ENCODE peak calls at places on chromosome 15, in five cellular contexts. H, C, A, G and V are unnamed samples.

GRCh38 chr15:53384417-53384816 is 375.0 kb downstream of the WDR72 start:
- DNase-seq in H (peak; percentile 23), C (peak; percentile 3), A (peak; percentile 62), G (no peak), V (no peak)

GRCh38 chr15:84780492-84780891 is 32.1 kb downstream of the ZNF592 start:
- DNase-seq in H (no peak), C (no peak), A (no peak), G (no peak), V (no peak)

GRCh38 chr15:99956820-99957641 is 223.8 kb upstream of the LYSMD4 start:
- DNase-seq in H (no peak), C (no peak), A (no peak), G (no peak), V (peak; percentile 7)

GRCh38 chr15:92848852-92849598 is 51.1 kb upstream of the CHD2 start:
- DNase-seq in H (no peak), C (no peak), A (no peak), G (no peak), V (no peak)

GRCh38 chr15:80801891-80802680 is 22.9 kb downstream of the CEMIP start:
- DNase-seq in H (peak; percentile 32), C (peak; percentile 55), A (no peak), G (no peak), V (no peak)

GRCh38 chr15:57878573-57878972 is 172.1 kb downstream of the POLR2M start:
- DNase-seq in H (no peak), C (peak; percentile 33), A (no peak), G (no peak), V (no peak)

GRCh38 chr15:36075333-36075732 is 504.1 kb upstream of the CDIN1 start:
- DNase-seq in H (no peak), C (no peak), A (no peak), G (no peak), V (no peak)

GRCh38 chr15:64731012-64731806 is 44.2 kb downstream of the RBPMS2 start:
- DNase-seq in H (peak; percentile 91), C (peak; percentile 86), A (peak; percentile 91), G (peak; percentile 64), V (peak; percentile 83)

GRCh38 chr15:38038659-38039442 is 104.4 kb downstream of the TMCO5A start:
- DNase-seq in H (no peak), C (peak; percentile 88), A (no peak), G (no peak), V (no peak)

GRCh38 chr15:82737975-82738374 is 28.3 kb upstream of the AP3B2 start:
- DNase-seq in H (no peak), C (peak; percentile 17), A (no peak), G (no peak), V (no peak)

GRCh38 chr15:38174691-38175090 is 77.9 kb upstream of the SPRED1 start:
- DNase-seq in H (no peak), C (no peak), A (no peak), G (no peak), V (no peak)

GRCh38 chr15:60964527-60964926 is 264.6 kb downstream of the RORA start:
- DNase-seq in H (no peak), C (no peak), A (no peak), G (peak; percentile 79), V (no peak)

GRCh38 chr15:80761754-80762153 is 17.4 kb upstream of the CEMIP start:
- DNase-seq in H (no peak), C (no peak), A (no peak), G (no peak), V (no peak)

GRCh38 chr15:50685191-50685975 is 1.2 kb downstream of the TRPM7 start:
- DNase-seq in H (no peak), C (peak; percentile 7), A (no peak), G (no peak), V (no peak)

GRCh38 chr15:29278436-29279099 is 8.9 kb upstream of the NSMCE3 start:
- DNase-seq in H (no peak), C (peak; percentile 83), A (no peak), G (no peak), V (no peak)

GRCh38 chr15:52078876-52079700 is 33.5 kb downstream of the BCL2L10 start:
- DNase-seq in H (peak; percentile 88), C (peak; percentile 75), A (peak; percentile 89), G (peak; percentile 55), V (peak; percentile 94)

GRCh38 chr15:52080031-52080430 is 32.5 kb downstream of the BCL2L10 start:
- DNase-seq in H (no peak), C (peak; percentile 91), A (no peak), G (no peak), V (no peak)

GRCh38 chr15:52078197-52078875 is 34.2 kb downstream of the BCL2L10 start:
- DNase-seq in H (no peak), C (no peak), A (no peak), G (no peak), V (no peak)

GRCh38 chr15:52080993-52081392 is 31.6 kb downstream of the BCL2L10 start:
- DNase-seq in H (no peak), C (no peak), A (no peak), G (no peak), V (no peak)

GRCh38 chr15:52076889-52077781 is 35.4 kb downstream of the BCL2L10 start:
- DNase-seq in H (peak; percentile 54), C (peak; percentile 99), A (no peak), G (no peak), V (no peak)
- H3K4me3 ChIP-seq in H (no peak overlapping the region), C (peak overlapping the region; percentile 30), A (no peak overlapping the region), G (no peak overlapping the region), V (no peak overlapping the region)

GRCh38 chr15:76340198-76340801 is 3.7 kb downstream of the ISL2 start:
- DNase-seq in H (peak; percentile 28), C (no peak), A (no peak), G (no peak), V (no peak)
- H3K4me3 ChIP-seq in H (peak overlapping the region; percentile 28), C (no peak overlapping the region), A (peak overlapping the region; percentile 33), G (peak overlapping the region; percentile 33), V (peak overlapping the region; percentile 1)

DNA sequence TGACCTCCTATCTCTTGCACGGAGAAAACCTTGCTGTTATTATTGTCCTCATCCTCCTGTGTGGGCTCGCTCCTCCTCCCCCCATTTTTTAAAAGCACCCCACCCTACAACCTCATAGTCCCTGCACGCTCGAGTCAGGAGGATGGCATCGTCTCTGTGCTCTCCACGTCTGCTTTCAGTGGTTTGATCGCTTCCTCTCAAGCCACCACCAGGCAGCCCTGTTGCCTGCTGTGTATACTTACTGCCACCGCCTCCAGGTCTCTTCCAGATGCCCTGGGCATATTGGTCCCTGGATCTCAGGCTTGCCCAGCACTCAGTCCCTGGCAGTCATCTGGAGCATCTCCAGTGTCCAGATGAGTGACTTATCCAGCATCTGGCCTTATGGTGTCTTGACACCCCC is 42.1 kb upstream of the GCNT3 start:
- DNase-seq in H (no peak), C (no peak), A (no peak), G (no peak), V (no peak)
- H3K4me3 ChIP-seq in H (no peak overlapping the region), C (no peak overlapping the region), A (no peak overlapping the region), G (no peak overlapping the region), V (no peak overlapping the region)

DNA sequence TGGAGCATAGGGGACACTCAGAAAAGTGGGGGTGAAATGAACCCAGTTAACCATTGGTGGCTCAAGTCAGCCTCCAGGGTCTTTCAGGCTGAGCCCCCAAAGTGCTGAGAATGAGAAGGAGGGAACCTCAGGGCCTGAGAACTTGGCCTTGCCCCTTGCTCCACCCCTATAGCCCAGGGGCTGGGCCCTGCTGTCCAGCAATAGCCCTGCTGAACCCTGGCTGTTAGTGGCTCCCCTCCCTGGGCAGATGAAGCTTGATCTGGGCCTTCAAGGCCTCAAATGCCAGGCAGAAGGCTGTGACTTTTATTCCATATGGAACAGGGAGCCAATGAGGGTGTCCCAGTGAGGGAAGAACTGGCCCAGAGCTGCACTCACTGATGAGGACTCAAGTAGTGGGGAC is 16.2 kb downstream of the ADAMTS7 start:
- DNase-seq in H (no peak), C (no peak), A (no peak), G (no peak), V (no peak)
- H3K4me3 ChIP-seq in H (no peak overlapping the region), C (no peak overlapping the region), A (no peak overlapping the region), G (no peak overlapping the region), V (no peak overlapping the region)

DNA sequence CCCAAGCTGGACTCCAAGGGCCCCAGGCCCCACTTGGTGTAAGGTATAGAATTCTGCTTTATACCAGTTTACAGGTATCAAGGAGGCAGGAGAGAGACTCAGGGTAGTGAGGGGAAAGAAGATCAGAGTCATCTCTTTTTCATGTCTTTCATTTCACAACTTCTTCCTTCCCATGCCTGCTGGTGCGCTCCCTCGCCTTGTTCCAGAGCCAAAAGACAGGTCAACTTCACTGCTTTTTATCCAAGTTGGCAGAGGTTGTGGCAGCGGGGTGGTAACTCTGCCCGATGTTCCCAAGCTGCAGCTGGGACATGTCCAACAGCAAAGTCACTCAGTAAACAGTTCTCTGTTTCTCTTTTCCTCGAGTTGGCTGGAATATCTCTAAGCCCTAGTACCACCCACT is 86.3 kb upstream of the TCF12 start:
- DNase-seq in H (peak; percentile 58), C (peak; percentile 19), A (no peak), G (peak; percentile 86), V (no peak)
- H3K4me3 ChIP-seq in H (no peak overlapping the region), C (no peak overlapping the region), A (no peak overlapping the region), G (peak overlapping the region; percentile 5), V (no peak overlapping the region)

DNA sequence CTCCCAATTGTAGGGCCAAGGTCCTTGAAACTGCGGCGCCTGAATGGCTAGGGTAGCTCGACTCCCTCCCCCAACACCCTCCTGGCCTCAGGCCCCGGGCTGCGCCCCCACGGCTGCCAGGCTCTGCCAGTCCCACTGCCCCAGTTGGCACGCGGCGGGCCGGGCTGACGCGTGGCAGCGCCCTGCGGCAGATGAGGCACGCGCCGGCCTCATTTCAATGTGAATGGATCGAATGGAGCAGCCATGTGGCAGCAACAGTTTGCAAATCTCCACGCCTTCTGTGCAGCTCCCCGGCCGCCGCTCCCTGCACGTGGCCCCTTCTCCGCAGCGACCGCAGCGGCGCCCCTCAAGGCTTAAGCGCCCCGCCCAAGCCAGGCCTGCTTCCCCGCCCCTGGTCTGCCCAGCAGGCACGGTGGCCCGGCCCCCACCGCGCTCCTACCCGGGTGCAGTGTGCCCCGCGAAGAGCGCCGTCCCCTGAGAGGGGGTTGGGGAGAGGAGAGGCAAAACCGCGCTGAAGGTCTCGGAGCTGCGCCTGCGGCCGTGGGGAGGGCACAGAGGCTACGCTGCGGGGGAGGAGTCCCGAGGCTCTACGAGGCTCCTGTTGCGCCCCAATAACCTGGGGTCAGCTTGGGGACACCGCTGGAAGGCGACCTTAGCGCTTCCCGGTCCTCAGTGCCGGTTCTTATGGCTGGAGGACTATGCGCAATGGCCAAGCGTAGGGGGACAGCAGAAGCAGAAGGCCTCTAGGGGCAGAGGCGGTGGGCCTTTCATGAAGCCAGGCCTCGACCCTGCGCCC is 3.1 kb upstream of the DLL4 start:
- DNase-seq in H (peak; percentile 51), C (peak; percentile 57), A (no peak), G (no peak), V (no peak)
- H3K4me3 ChIP-seq in H (peak overlapping the region; percentile 20), C (no peak overlapping the region), A (peak overlapping the region; percentile 25), G (peak overlapping the region; percentile 24), V (no peak overlapping the region)

DNA sequence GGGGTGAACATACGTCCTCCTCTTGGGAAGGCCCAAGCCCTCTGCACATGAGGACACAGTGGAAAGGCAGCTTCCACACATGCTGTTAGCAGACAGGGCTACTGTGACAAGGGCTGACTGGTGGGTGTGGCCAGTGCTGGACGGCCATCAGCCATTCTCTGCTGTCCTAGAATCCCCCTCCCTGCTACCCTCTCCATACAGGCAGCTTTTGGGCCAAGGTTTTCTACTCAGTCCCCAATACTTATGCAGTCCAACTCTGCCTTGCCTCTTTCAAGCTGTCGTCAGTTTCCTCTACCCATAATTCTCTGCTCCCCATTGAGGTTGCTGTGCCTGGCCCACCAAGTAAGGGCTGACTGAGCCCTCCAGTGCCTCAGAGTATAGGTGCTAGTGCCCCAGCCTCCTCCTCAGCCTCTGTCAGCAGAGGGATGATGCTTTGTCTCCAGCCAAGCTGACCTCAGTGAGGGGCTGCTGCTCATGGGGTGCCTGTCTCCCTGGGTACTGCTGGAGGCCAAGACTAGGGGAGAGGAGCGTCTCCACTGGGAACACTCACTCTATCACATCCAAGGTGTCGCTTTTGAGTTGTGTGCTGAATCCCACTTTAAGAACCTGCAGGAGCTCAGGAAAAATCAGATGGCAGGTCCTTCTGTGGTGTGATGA is 2.8 kb downstream of the LOXL1 start:
- DNase-seq in H (no peak), C (no peak), A (no peak), G (no peak), V (no peak)
- H3K4me3 ChIP-seq in H (no peak overlapping the region), C (no peak overlapping the region), A (no peak overlapping the region), G (no peak overlapping the region), V (no peak overlapping the region)